ENCODE peak calls at places on chromosomes 3 and 15, in four cellular contexts. N is HepG2, H is H1, A is K562. D is an unnamed sample.

GRCh38 chr3:15679306-15679705 is 77.8 kb downstream of the BTD start:
- DNase-seq in N (no peak), H (no peak), A (no peak), D (no peak)

GRCh38 chr3:180282386-180282785 is 245.6 kb upstream of the PEX5L start:
- DNase-seq in H (no peak), A (no peak), N (no peak), D (no peak)

GRCh38 chr3:13714251-13714916 is 165.5 kb downstream of the FBLN2 start:
- DNase-seq in N (no peak), H (no peak), A (no peak), D (no peak)

GRCh38 chr3:117752984-117753717 is 1043.6 kb downstream of the TUSC7 start:
- DNase-seq in A (no peak), N (no peak), H (no peak), D (no peak)

GRCh38 chr3:156388469-156389150 is 166.3 kb downstream of the SSR3 start:
- DNase-seq in N (no peak), A (no peak), H (no peak), D (no peak)

GRCh38 chr15:96409231-96410138 is 79.0 kb downstream of the NR2F2 start:
- DNase-seq in H (peak), A (peak), N (peak), D (no peak)

GRCh38 chr15:65796610-65797012 is 4.5 kb upstream of the DENND4A start:
- DNase-seq in A (no peak), H (no peak), N (no peak), D (no peak)

GRCh38 chr3:169179193-169180122 is 484.1 kb downstream of the MECOM start:
- DNase-seq in H (no peak), A (no peak), N (no peak), D (no peak)

GRCh38 chr3:63207066-63207590 is 71.0 kb upstream of the SYNPR start:
- DNase-seq in A (no peak), N (no peak), H (no peak), D (no peak)

GRCh38 chr3:160205606-160206005 is 19.6 kb upstream of the C3orf80 start:
- DNase-seq in H (no peak), N (no peak), A (no peak), D (no peak)

GRCh38 chr15:89749951-89750559 is 994 bp downstream of the MESP1 start:
- DNase-seq in N (no peak), A (no peak), H (no peak), D (no peak)

GRCh38 chr15:83747050-83747717 is 93.3 kb downstream of the ADAMTSL3 start:
- DNase-seq in H (no peak), N (peak), A (no peak), D (peak)

GRCh38 chr3:68988740-68989139 is 24.7 kb downstream of the EOGT start:
- DNase-seq in N (no peak), H (no peak), A (no peak), D (no peak)

GRCh38 chr3:186669378-186670084 is 3.7 kb downstream of the HRG start:
- DNase-seq in H (no peak), A (no peak), N (no peak), D (peak)

GRCh38 chr3:56800373-56801150 is 1.2 kb downstream of the ARHGEF3 start:
- DNase-seq in N (no peak), H (no peak), A (no peak), D (no peak)

GRCh38 chr3:151553873-151554272 is 93.0 kb upstream of the IGSF10 start:
- DNase-seq in A (no peak), H (no peak), N (no peak), D (no peak)

GRCh38 chr3:73399106-73399505 is 225.6 kb downstream of the PDZRN3 start:
- DNase-seq in N (no peak), H (no peak), A (no peak), D (no peak)

GRCh38 chr3:23594897-23595670 is 210.7 kb upstream of the UBE2E1 start:
- DNase-seq in H (no peak), N (no peak), A (no peak), D (no peak)

GRCh38 chr3:108818404-108818803 is 4.2 kb upstream of the TRAT1 start:
- DNase-seq in A (no peak), H (no peak), N (peak), D (peak)

GRCh38 chr3:62329970-62330369 is 43.4 kb downstream of the FEZF2 start:
- DNase-seq in N (no peak), A (no peak), H (no peak), D (no peak)

GRCh38 chr15:82540984-82541431 is 751 bp upstream of the RPS17 start:
- DNase-seq in H (peak), A (peak), N (no peak), D (no peak)

GRCh38 chr15:83733206-83733605 is 79.3 kb downstream of the ADAMTSL3 start:
- DNase-seq in N (no peak), A (no peak), H (no peak), D (peak)

GRCh38 chr3:150312018-150312657 is 96.0 kb upstream of the TSC22D2 start:
- DNase-seq in N (no peak), H (no peak), A (no peak), D (no peak)

GRCh38 chr15:25181290-25182097 is 226.7 kb downstream of the SNRPN start:
- DNase-seq in H (no peak), A (no peak), N (no peak), D (no peak)

GRCh38 chr3:4722103-4722502 is 229.0 kb downstream of the ITPR1 start:
- DNase-seq in N (peak), A (peak), H (no peak), D (peak)

GRCh38 chr15:38883987-38884386 is 319.4 kb upstream of the RASGRP1 start:
- DNase-seq in N (no peak), A (no peak), H (no peak), D (no peak)

GRCh38 chr3:110314512-110315114 is 757.0 kb upstream of the NECTIN3 start:
- DNase-seq in A (peak), N (peak), H (peak), D (peak)

GRCh38 chr3:174198199-174198598 is 660.9 kb upstream of the NAALADL2 start:
- DNase-seq in A (no peak), H (no peak), N (no peak), D (no peak)

GRCh38 chr3:14861031-14861430 is 42.3 kb downstream of the FGD5 start:
- DNase-seq in H (no peak), N (no peak), A (no peak), D (no peak)

GRCh38 chr15:40328711-40329240 is 5.3 kb downstream of the INAFM2 start:
- DNase-seq in N (no peak), A (no peak), H (no peak), D (no peak)

GRCh38 chr3:24264748-24265158 is 229.9 kb downstream of the THRB start:
- DNase-seq in A (peak), H (no peak), N (peak), D (peak)

GRCh38 chr3:16511561-16512434 is 1.7 kb downstream of the RFTN1 start:
- DNase-seq in H (no peak), N (no peak), A (no peak), D (no peak)

GRCh38 chr3:147419062-147419701 is 10.0 kb downstream of the ZIC1 start:
- DNase-seq in H (peak), N (no peak), A (peak), D (no peak)

GRCh38 chr3:111594205-111594604 is 941 bp downstream of the ZBED2 start:
- DNase-seq in N (no peak), A (no peak), H (no peak), D (no peak)

DNA sequence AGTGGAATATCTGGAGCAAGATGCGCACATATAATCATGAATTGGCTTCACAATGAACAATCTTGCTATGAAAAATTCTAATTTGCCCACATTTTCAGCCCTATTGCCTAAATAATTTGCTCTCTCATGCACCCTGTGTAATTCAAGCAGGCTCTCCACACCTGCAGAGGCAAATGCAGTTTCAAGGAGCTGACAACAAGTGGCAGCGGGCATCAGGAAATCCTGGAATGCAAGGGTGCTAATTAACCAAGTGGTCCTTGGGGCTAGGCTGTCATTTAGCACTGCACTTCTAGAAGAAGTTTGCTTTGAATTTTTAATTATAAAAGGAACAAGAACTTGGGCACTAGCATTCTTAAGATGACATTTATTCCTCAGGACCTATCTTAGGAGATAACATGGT is 56.3 kb upstream of the ICE2 start:
- DNase-seq in A (no peak), N (no peak), H (no peak), D (no peak)
- TF ChIP-seq FOSL1 in A (no peak), N (no peak), H (no peak), D (no peak)

DNA sequence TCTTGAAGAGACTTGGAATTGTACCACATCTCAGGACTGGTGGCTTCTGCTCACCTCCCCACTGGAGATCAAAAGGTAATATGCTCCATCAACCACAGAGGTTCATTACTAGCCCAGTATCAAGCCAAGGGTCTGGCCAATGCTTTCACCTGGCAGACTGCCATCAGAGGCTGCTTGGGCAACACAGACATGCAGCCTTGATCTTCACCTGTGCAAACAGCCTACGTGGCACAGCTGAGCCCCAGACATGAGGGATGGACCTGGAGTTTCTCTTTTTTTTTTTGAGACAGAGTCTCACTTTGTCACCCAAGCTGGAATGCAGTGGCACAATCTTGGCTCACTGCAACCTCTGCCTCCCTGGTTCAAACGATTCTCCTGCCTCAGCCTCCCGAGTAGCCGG is 105.6 kb upstream of the HES1 start:
- DNase-seq in A (no peak), H (no peak), N (peak), D (no peak)
- TF ChIP-seq FOSL1 in A (no peak), H (no peak), N (no peak), D (no peak)

DNA sequence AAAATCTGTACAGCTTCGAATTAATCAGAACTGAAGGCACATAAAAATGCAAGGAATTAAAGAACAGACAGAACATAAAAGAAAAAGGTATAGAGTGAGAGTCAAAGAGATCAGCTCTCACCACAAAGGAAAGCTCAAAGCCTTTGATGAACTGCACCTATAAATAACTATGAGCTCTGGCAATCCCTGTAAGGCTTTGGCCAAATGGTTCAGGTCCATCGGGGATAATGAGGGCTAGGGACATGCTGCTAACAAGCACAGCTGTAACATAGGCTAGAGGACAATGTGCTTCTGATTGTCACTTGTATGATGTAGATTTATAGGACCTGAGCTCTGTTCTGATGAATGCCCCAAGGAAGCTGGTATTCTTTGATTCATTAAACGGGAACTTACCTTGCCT is 113.9 kb upstream of the MRPL3 start:
- DNase-seq in H (no peak), N (no peak), A (no peak), D (no peak)
- TF ChIP-seq FOSL1 in H (no peak), N (no peak), A (no peak), D (no peak)

GRCh38 chr3:122356402-122356801 is 26.6 kb downstream of the MIX23 start:
- DNase-seq in A (no peak), N (peak), H (peak), D (peak)

GRCh38 chr3:122353215-122353614 is 28.2 kb downstream of the CSTA start:
- DNase-seq in A (no peak), H (no peak), N (no peak), D (no peak)

GRCh38 chr3:122351612-122352011 is 26.6 kb downstream of the CSTA start:
- DNase-seq in N (no peak), A (no peak), H (no peak), D (no peak)

GRCh38 chr3:122355612-122356011 is 27.4 kb downstream of the MIX23 start:
- DNase-seq in H (no peak), N (no peak), A (peak), D (no peak)

GRCh38 chr3:122353901-122354401 is 28.9 kb downstream of the CSTA start:
- DNase-seq in A (no peak), H (no peak), N (no peak), D (no peak)
- TF ChIP-seq FOSL1 in A (no peak), H (no peak), N (no peak), D (no peak)

GRCh38 chr15:73022156-73022555 is 30.1 kb upstream of the NEO1 start:
- DNase-seq in H (no peak), N (no peak), A (no peak), D (no peak)
- TF ChIP-seq FOSL1 in H (no peak), N (no peak), A (no peak), D (no peak)

GRCh38 chr3:121155023-121155422 is 247.0 kb downstream of the STXBP5L start:
- DNase-seq in N (no peak), A (no peak), H (no peak), D (no peak)
- TF ChIP-seq FOSL1 in N (no peak), A (no peak), H (no peak), D (no peak)

D was measured in HCT116.